ENCODE peak calls at places on chromosomes 13 and 19, in eight cellular contexts. One of them, this sample, is unnamed.

GRCh38 chr19:32436692-32437091 is 31.1 kb downstream of the DPY19L3 start:
- DNase-seq in body of pancreas: no peak
- DNase-seq in upper lobe of left lung: no peak
- DNase-seq in lower leg skin: no peak
- DNase-seq in HepG2: no peak
- DNase-seq in K562: no peak
- DNase-seq in right lobe of liver: no peak
- DNase-seq in stomach: no peak
- DNase-seq in this sample: no peak

GRCh38 chr19:1355258-1355973 is 28.3 kb upstream of the NDUFS7 start:
- DNase-seq in right lobe of liver: no peak
- DNase-seq in upper lobe of left lung: peak
- DNase-seq in lower leg skin: no peak
- DNase-seq in K562: peak
- DNase-seq in stomach: no peak
- DNase-seq in HepG2: no peak
- DNase-seq in body of pancreas: no peak
- DNase-seq in this sample: no peak

GRCh38 chr13:52760078-52760477 is 20.5 kb upstream of the CNMD start:
- DNase-seq in stomach: no peak
- DNase-seq in body of pancreas: no peak
- DNase-seq in K562: no peak
- DNase-seq in right lobe of liver: no peak
- DNase-seq in upper lobe of left lung: no peak
- DNase-seq in lower leg skin: no peak
- DNase-seq in HepG2: no peak
- DNase-seq in this sample: no peak

GRCh38 chr13:98577823-98578285 is 947 bp upstream of the STK24 start:
- DNase-seq in HepG2: peak
- DNase-seq in upper lobe of left lung: no peak
- DNase-seq in lower leg skin: no peak
- DNase-seq in stomach: peak
- DNase-seq in body of pancreas: peak
- DNase-seq in K562: no peak
- DNase-seq in right lobe of liver: no peak
- DNase-seq in this sample: no peak

GRCh38 chr19:44746946-44747738 is 1.4 kb upstream of the BCL3 start:
- DNase-seq in HepG2: peak
- DNase-seq in stomach: peak
- DNase-seq in body of pancreas: peak
- DNase-seq in right lobe of liver: peak
- DNase-seq in lower leg skin: peak
- DNase-seq in K562: peak
- DNase-seq in upper lobe of left lung: peak
- DNase-seq in this sample: peak

GRCh38 chr19:4140237-4140711 is 13.2 kb upstream of the CREB3L3 start:
- DNase-seq in right lobe of liver: no peak
- DNase-seq in HepG2: peak
- DNase-seq in lower leg skin: no peak
- DNase-seq in upper lobe of left lung: peak
- DNase-seq in K562: peak
- DNase-seq in body of pancreas: peak
- DNase-seq in stomach: no peak
- DNase-seq in this sample: no peak

GRCh38 chr13:61414136-61414535 is 1.5 kb downstream of the PCDH20 start:
- DNase-seq in stomach: no peak
- DNase-seq in K562: no peak
- DNase-seq in right lobe of liver: no peak
- DNase-seq in HepG2: no peak
- DNase-seq in body of pancreas: no peak
- DNase-seq in upper lobe of left lung: no peak
- DNase-seq in lower leg skin: no peak
- DNase-seq in this sample: no peak

GRCh38 chr13:60679131-60679530 is 282.1 kb downstream of the TDRD3 start:
- DNase-seq in K562: no peak
- DNase-seq in right lobe of liver: no peak
- DNase-seq in upper lobe of left lung: no peak
- DNase-seq in HepG2: no peak
- DNase-seq in lower leg skin: no peak
- DNase-seq in stomach: no peak
- DNase-seq in body of pancreas: no peak
- DNase-seq in this sample: no peak

GRCh38 chr13:47708386-47708785 is 292.7 kb downstream of the SUCLA2 start:
- DNase-seq in K562: no peak
- DNase-seq in lower leg skin: no peak
- DNase-seq in right lobe of liver: no peak
- DNase-seq in HepG2: no peak
- DNase-seq in body of pancreas: no peak
- DNase-seq in stomach: no peak
- DNase-seq in upper lobe of left lung: no peak
- DNase-seq in this sample: peak

GRCh38 chr13:76969488-76970365 is 21.4 kb downstream of the ACOD1 start:
- DNase-seq in right lobe of liver: no peak
- DNase-seq in HepG2: no peak
- DNase-seq in K562: no peak
- DNase-seq in upper lobe of left lung: no peak
- DNase-seq in body of pancreas: no peak
- DNase-seq in lower leg skin: no peak
- DNase-seq in stomach: no peak
- DNase-seq in this sample: no peak

GRCh38 chr19:28497137-28497536 is 715.8 kb downstream of the UQCRFS1 start:
- DNase-seq in upper lobe of left lung: no peak
- DNase-seq in K562: no peak
- DNase-seq in HepG2: no peak
- DNase-seq in right lobe of liver: no peak
- DNase-seq in stomach: no peak
- DNase-seq in lower leg skin: no peak
- DNase-seq in body of pancreas: no peak
- DNase-seq in this sample: no peak

GRCh38 chr19:44626067-44626624 is 12.8 kb downstream of the IGSF23 start:
- DNase-seq in K562: no peak
- DNase-seq in right lobe of liver: no peak
- DNase-seq in HepG2: peak
- DNase-seq in upper lobe of left lung: no peak
- DNase-seq in lower leg skin: no peak
- DNase-seq in body of pancreas: peak
- DNase-seq in stomach: no peak
- DNase-seq in this sample: no peak

GRCh38 chr19:8811315-8812172 is 20.6 kb downstream of the ZNF558 start:
- DNase-seq in K562: no peak
- DNase-seq in right lobe of liver: no peak
- DNase-seq in lower leg skin: no peak
- DNase-seq in body of pancreas: no peak
- DNase-seq in HepG2: no peak
- DNase-seq in stomach: no peak
- DNase-seq in upper lobe of left lung: no peak
- DNase-seq in this sample: no peak

GRCh38 chr13:94400874-94401273 is 78.6 kb downstream of the DCT start:
- DNase-seq in K562: no peak
- DNase-seq in upper lobe of left lung: no peak
- DNase-seq in lower leg skin: no peak
- DNase-seq in stomach: no peak
- DNase-seq in right lobe of liver: no peak
- DNase-seq in body of pancreas: no peak
- DNase-seq in HepG2: peak
- DNase-seq in this sample: no peak

GRCh38 chr13:51645154-51645650 is 60.9 kb downstream of the WDFY2 start:
- DNase-seq in upper lobe of left lung: no peak
- DNase-seq in lower leg skin: no peak
- DNase-seq in stomach: no peak
- DNase-seq in HepG2: no peak
- DNase-seq in K562: no peak
- DNase-seq in body of pancreas: no peak
- DNase-seq in right lobe of liver: no peak
- DNase-seq in this sample: no peak

GRCh38 chr13:68174905-68175304 is 944.8 kb upstream of the PCDH9 start:
- DNase-seq in stomach: no peak
- DNase-seq in body of pancreas: no peak
- DNase-seq in right lobe of liver: no peak
- DNase-seq in lower leg skin: no peak
- DNase-seq in upper lobe of left lung: no peak
- DNase-seq in HepG2: no peak
- DNase-seq in K562: no peak
- DNase-seq in this sample: no peak

GRCh38 chr13:95707035-95707434 is 30.1 kb downstream of the DNAJC3 start:
- DNase-seq in lower leg skin: no peak
- DNase-seq in right lobe of liver: no peak
- DNase-seq in body of pancreas: no peak
- DNase-seq in HepG2: no peak
- DNase-seq in K562: no peak
- DNase-seq in upper lobe of left lung: no peak
- DNase-seq in stomach: no peak
- DNase-seq in this sample: no peak

GRCh38 chr13:32468502-32469147 is 40.7 kb upstream of the N4BP2L1 start:
- DNase-seq in right lobe of liver: no peak
- DNase-seq in stomach: no peak
- DNase-seq in K562: peak
- DNase-seq in lower leg skin: no peak
- DNase-seq in upper lobe of left lung: no peak
- DNase-seq in HepG2: no peak
- DNase-seq in body of pancreas: no peak
- DNase-seq in this sample: no peak

GRCh38 chr19:22422220-22422619 is at the start of gene ZNF98:
- DNase-seq in lower leg skin: no peak
- DNase-seq in upper lobe of left lung: no peak
- DNase-seq in right lobe of liver: no peak
- DNase-seq in HepG2: no peak
- DNase-seq in stomach: no peak
- DNase-seq in K562: no peak
- DNase-seq in body of pancreas: peak
- DNase-seq in this sample: peak

GRCh38 chr13:76667551-76667950 is 218.7 kb downstream of the KCTD12 start:
- DNase-seq in HepG2: no peak
- DNase-seq in body of pancreas: no peak
- DNase-seq in stomach: no peak
- DNase-seq in right lobe of liver: no peak
- DNase-seq in K562: no peak
- DNase-seq in lower leg skin: peak
- DNase-seq in upper lobe of left lung: no peak
- DNase-seq in this sample: no peak

GRCh38 chr13:100301418-100301817 is 212.5 kb downstream of the PCCA start:
- DNase-seq in right lobe of liver: no peak
- DNase-seq in body of pancreas: no peak
- DNase-seq in K562: no peak
- DNase-seq in lower leg skin: no peak
- DNase-seq in stomach: no peak
- DNase-seq in upper lobe of left lung: no peak
- DNase-seq in HepG2: no peak
- DNase-seq in this sample: peak

DNA sequence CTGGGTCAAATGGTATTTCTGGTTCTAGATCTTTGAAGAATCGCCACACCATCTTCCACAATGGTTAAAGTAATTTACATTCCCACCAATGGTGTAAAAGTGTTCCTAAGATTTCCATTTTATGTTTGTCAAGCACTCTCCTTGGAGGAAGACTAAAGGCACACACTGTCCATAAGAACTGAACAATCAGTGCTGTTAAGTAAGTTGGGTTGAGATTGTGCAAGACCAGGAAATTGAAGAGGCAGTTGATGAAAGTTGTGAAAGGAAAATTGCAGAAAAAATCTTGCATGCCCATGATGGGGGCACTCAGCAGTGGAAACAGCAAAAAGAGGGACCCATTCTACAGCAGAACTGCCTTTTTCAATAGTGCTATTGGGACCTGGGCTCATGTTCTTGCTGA is 323.6 kb downstream of the DLEU7 start:
- DNase-seq in upper lobe of left lung: no peak
- DNase-seq in stomach: no peak
- DNase-seq in HepG2: no peak
- DNase-seq in body of pancreas: no peak
- DNase-seq in right lobe of liver: no peak
- DNase-seq in K562: no peak
- DNase-seq in lower leg skin: no peak
- DNase-seq in this sample: no peak
- TF ChIP-seq POLR2A in upper lobe of left lung: peak
- TF ChIP-seq POLR2A in stomach: no peak
- TF ChIP-seq POLR2A in HepG2: no peak
- TF ChIP-seq POLR2A in body of pancreas: no peak
- TF ChIP-seq POLR2A in right lobe of liver: no peak
- TF ChIP-seq POLR2A in K562: no peak
- TF ChIP-seq POLR2A in lower leg skin: no peak
- TF ChIP-seq POLR2A in this sample: no peak

GRCh38 chr19:7264858-7265257 is 29.4 kb downstream of the INSR start:
- DNase-seq in lower leg skin: no peak
- DNase-seq in body of pancreas: no peak
- DNase-seq in HepG2: no peak
- DNase-seq in upper lobe of left lung: no peak
- DNase-seq in K562: no peak
- DNase-seq in right lobe of liver: no peak
- DNase-seq in stomach: no peak
- DNase-seq in this sample: no peak

GRCh38 chr19:7265963-7266362 is 28.3 kb downstream of the INSR start:
- DNase-seq in HepG2: no peak
- DNase-seq in K562: no peak
- DNase-seq in lower leg skin: peak
- DNase-seq in upper lobe of left lung: peak
- DNase-seq in stomach: peak
- DNase-seq in right lobe of liver: peak
- DNase-seq in body of pancreas: peak
- DNase-seq in this sample: peak

GRCh38 chr19:7263521-7263920 is 30.7 kb downstream of the INSR start:
- DNase-seq in right lobe of liver: no peak
- DNase-seq in upper lobe of left lung: no peak
- DNase-seq in HepG2: no peak
- DNase-seq in K562: no peak
- DNase-seq in lower leg skin: no peak
- DNase-seq in stomach: no peak
- DNase-seq in body of pancreas: no peak
- DNase-seq in this sample: no peak

GRCh38 chr19:7262470-7262869 is 31.7 kb downstream of the INSR start:
- DNase-seq in right lobe of liver: no peak
- DNase-seq in HepG2: no peak
- DNase-seq in upper lobe of left lung: no peak
- DNase-seq in stomach: no peak
- DNase-seq in body of pancreas: no peak
- DNase-seq in K562: no peak
- DNase-seq in lower leg skin: no peak
- DNase-seq in this sample: peak

GRCh38 chr19:7263066-7263465 is 31.1 kb downstream of the INSR start:
- DNase-seq in upper lobe of left lung: no peak
- DNase-seq in body of pancreas: no peak
- DNase-seq in right lobe of liver: no peak
- DNase-seq in stomach: no peak
- DNase-seq in K562: no peak
- DNase-seq in lower leg skin: no peak
- DNase-seq in HepG2: no peak
- DNase-seq in this sample: no peak
- TF ChIP-seq CTCF in upper lobe of left lung: no peak
- TF ChIP-seq CTCF in body of pancreas: no peak
- TF ChIP-seq CTCF in right lobe of liver: no peak
- TF ChIP-seq CTCF in stomach: no peak
- TF ChIP-seq CTCF in K562: no peak
- TF ChIP-seq CTCF in lower leg skin: no peak
- TF ChIP-seq CTCF in HepG2: no peak
- TF ChIP-seq CTCF in this sample: no peak

GRCh38 chr19:47047931-47048399 is 459 bp downstream of the TMEM160 start:
- DNase-seq in right lobe of liver: peak
- DNase-seq in upper lobe of left lung: peak
- DNase-seq in lower leg skin: peak
- DNase-seq in body of pancreas: peak
- DNase-seq in HepG2: peak
- DNase-seq in stomach: peak
- DNase-seq in K562: peak
- DNase-seq in this sample: peak
- TF ChIP-seq POLR2A in right lobe of liver: no peak
- TF ChIP-seq POLR2A in upper lobe of left lung: no peak
- TF ChIP-seq POLR2A in lower leg skin: no peak
- TF ChIP-seq POLR2A in body of pancreas: peak
- TF ChIP-seq POLR2A in HepG2: peak
- TF ChIP-seq POLR2A in stomach: no peak
- TF ChIP-seq POLR2A in K562: peak
- TF ChIP-seq POLR2A in this sample: no peak

GRCh38 chr19:48560095-48560530 is 8.1 kb downstream of the SULT2B1 start:
- DNase-seq in HepG2: peak
- DNase-seq in stomach: no peak
- DNase-seq in right lobe of liver: no peak
- DNase-seq in body of pancreas: no peak
- DNase-seq in upper lobe of left lung: no peak
- DNase-seq in lower leg skin: no peak
- DNase-seq in K562: no peak
- DNase-seq in this sample: no peak
- TF ChIP-seq CTCF in HepG2: peak
- TF ChIP-seq CTCF in stomach: no peak
- TF ChIP-seq CTCF in right lobe of liver: no peak
- TF ChIP-seq CTCF in body of pancreas: no peak
- TF ChIP-seq CTCF in upper lobe of left lung: no peak
- TF ChIP-seq CTCF in lower leg skin: no peak
- TF ChIP-seq CTCF in K562: peak
- TF ChIP-seq CTCF in this sample: no peak

This sample was measured in adrenal gland.